ENCODE peak calls at places on chromosomes 12 and 14, in five cellular contexts. One of them, this sample, is unnamed. For H3K9me3, the result is how much of the 10 kb centered on the place peaks cover.

GRCh38 chr12:319116-319515 is 56.5 kb upstream of the SLC6A13 start:
- DNase-seq in pancreas: no peak
- DNase-seq in PC-3: no peak
- DNase-seq in psoas muscle: no peak
- DNase-seq in left ventricle myocardium inferior: no peak
- DNase-seq in this sample: no peak

GRCh38 chr14:67908061-67908767 is 88.6 kb downstream of the RAD51B start:
- DNase-seq in pancreas: no peak
- DNase-seq in PC-3: no peak
- DNase-seq in psoas muscle: no peak
- DNase-seq in left ventricle myocardium inferior: no peak
- DNase-seq in this sample: no peak

GRCh38 chr12:68373836-68374314 is 41.7 kb upstream of the MDM1 start:
- DNase-seq in pancreas: no peak
- DNase-seq in PC-3: no peak
- DNase-seq in psoas muscle: no peak
- DNase-seq in left ventricle myocardium inferior: no peak
- DNase-seq in this sample: no peak

GRCh38 chr12:125267114-125267513 is 201.9 kb downstream of the AACS start:
- DNase-seq in pancreas: no peak
- DNase-seq in PC-3: peak
- DNase-seq in psoas muscle: no peak
- DNase-seq in left ventricle myocardium inferior: no peak
- DNase-seq in this sample: no peak

GRCh38 chr14:76770521-76771431 is 9.5 kb downstream of the VASH1 start:
- DNase-seq in pancreas: no peak
- DNase-seq in PC-3: no peak
- DNase-seq in psoas muscle: no peak
- DNase-seq in left ventricle myocardium inferior: no peak
- DNase-seq in this sample: no peak

GRCh38 chr14:63209160-63209559 is 4.9 kb downstream of the RHOJ start:
- DNase-seq in pancreas: no peak
- DNase-seq in PC-3: no peak
- DNase-seq in psoas muscle: no peak
- DNase-seq in left ventricle myocardium inferior: no peak
- DNase-seq in this sample: no peak

GRCh38 chr14:32166029-32166428 is 35.8 kb upstream of the RNU6-7 start:
- DNase-seq in pancreas: no peak
- DNase-seq in PC-3: no peak
- DNase-seq in psoas muscle: no peak
- DNase-seq in left ventricle myocardium inferior: no peak
- DNase-seq in this sample: no peak

GRCh38 chr12:46219892-46220655 is 48.8 kb downstream of the SLC38A1 start:
- DNase-seq in pancreas: no peak
- DNase-seq in PC-3: peak
- DNase-seq in psoas muscle: no peak
- DNase-seq in left ventricle myocardium inferior: no peak
- DNase-seq in this sample: no peak

GRCh38 chr12:111180830-111181726 is 187.8 kb downstream of the PHETA1 start:
- DNase-seq in pancreas: peak
- DNase-seq in PC-3: no peak
- DNase-seq in psoas muscle: peak
- DNase-seq in left ventricle myocardium inferior: peak
- DNase-seq in this sample: no peak

GRCh38 chr14:69044965-69045555 is 66.0 kb upstream of the ACTN1 start:
- DNase-seq in pancreas: no peak
- DNase-seq in PC-3: no peak
- DNase-seq in psoas muscle: peak
- DNase-seq in left ventricle myocardium inferior: peak
- DNase-seq in this sample: no peak

GRCh38 chr14:66233571-66233970 is 252.6 kb upstream of the CCDC196 start:
- DNase-seq in pancreas: no peak
- DNase-seq in PC-3: no peak
- DNase-seq in psoas muscle: no peak
- DNase-seq in left ventricle myocardium inferior: no peak
- DNase-seq in this sample: peak

GRCh38 chr14:104091927-104092771 is 6.6 kb downstream of the ASPG start:
- DNase-seq in pancreas: no peak
- DNase-seq in PC-3: no peak
- DNase-seq in psoas muscle: peak
- DNase-seq in left ventricle myocardium inferior: peak
- DNase-seq in this sample: no peak

GRCh38 chr12:10982244-10982643 is 4.5 kb downstream of the TAS2R50 start:
- DNase-seq in pancreas: no peak
- DNase-seq in PC-3: no peak
- DNase-seq in psoas muscle: no peak
- DNase-seq in left ventricle myocardium inferior: no peak
- DNase-seq in this sample: no peak

GRCh38 chr12:105018001-105018400 is 31.9 kb downstream of the NOPCHAP1 start:
- DNase-seq in pancreas: no peak
- DNase-seq in PC-3: no peak
- DNase-seq in psoas muscle: no peak
- DNase-seq in left ventricle myocardium inferior: no peak
- DNase-seq in this sample: no peak

GRCh38 chr14:37122288-37122687 is 50.1 kb downstream of the SLC25A21 start:
- DNase-seq in pancreas: no peak
- DNase-seq in PC-3: peak
- DNase-seq in psoas muscle: no peak
- DNase-seq in left ventricle myocardium inferior: no peak
- DNase-seq in this sample: peak

GRCh38 chr12:62435337-62436163 is 31.1 kb upstream of the MON2 start:
- DNase-seq in pancreas: peak
- DNase-seq in PC-3: peak
- DNase-seq in psoas muscle: peak
- DNase-seq in left ventricle myocardium inferior: peak
- DNase-seq in this sample: peak

GRCh38 chr14:102568115-102568614 is 24.3 kb upstream of the RCOR1 start:
- DNase-seq in pancreas: no peak
- DNase-seq in PC-3: peak
- DNase-seq in psoas muscle: no peak
- DNase-seq in left ventricle myocardium inferior: no peak
- DNase-seq in this sample: peak

GRCh38 chr14:74647834-74648361 is 35.9 kb upstream of the LTBP2 start:
- DNase-seq in pancreas: peak
- DNase-seq in PC-3: no peak
- DNase-seq in psoas muscle: no peak
- DNase-seq in left ventricle myocardium inferior: no peak
- DNase-seq in this sample: no peak

GRCh38 chr12:93031028-93031427 is 101.9 kb upstream of the EEA1 start:
- DNase-seq in pancreas: no peak
- DNase-seq in PC-3: no peak
- DNase-seq in psoas muscle: no peak
- DNase-seq in left ventricle myocardium inferior: no peak
- DNase-seq in this sample: no peak

GRCh38 chr14:92646952-92647461 is 101.4 kb downstream of the LGMN start:
- DNase-seq in pancreas: no peak
- DNase-seq in PC-3: peak
- DNase-seq in psoas muscle: no peak
- DNase-seq in left ventricle myocardium inferior: no peak
- DNase-seq in this sample: peak

GRCh38 chr14:52131640-52132320 is 62.9 kb upstream of the NID2 start:
- DNase-seq in pancreas: peak
- DNase-seq in PC-3: peak
- DNase-seq in psoas muscle: peak
- DNase-seq in left ventricle myocardium inferior: peak
- DNase-seq in this sample: peak

DNA sequence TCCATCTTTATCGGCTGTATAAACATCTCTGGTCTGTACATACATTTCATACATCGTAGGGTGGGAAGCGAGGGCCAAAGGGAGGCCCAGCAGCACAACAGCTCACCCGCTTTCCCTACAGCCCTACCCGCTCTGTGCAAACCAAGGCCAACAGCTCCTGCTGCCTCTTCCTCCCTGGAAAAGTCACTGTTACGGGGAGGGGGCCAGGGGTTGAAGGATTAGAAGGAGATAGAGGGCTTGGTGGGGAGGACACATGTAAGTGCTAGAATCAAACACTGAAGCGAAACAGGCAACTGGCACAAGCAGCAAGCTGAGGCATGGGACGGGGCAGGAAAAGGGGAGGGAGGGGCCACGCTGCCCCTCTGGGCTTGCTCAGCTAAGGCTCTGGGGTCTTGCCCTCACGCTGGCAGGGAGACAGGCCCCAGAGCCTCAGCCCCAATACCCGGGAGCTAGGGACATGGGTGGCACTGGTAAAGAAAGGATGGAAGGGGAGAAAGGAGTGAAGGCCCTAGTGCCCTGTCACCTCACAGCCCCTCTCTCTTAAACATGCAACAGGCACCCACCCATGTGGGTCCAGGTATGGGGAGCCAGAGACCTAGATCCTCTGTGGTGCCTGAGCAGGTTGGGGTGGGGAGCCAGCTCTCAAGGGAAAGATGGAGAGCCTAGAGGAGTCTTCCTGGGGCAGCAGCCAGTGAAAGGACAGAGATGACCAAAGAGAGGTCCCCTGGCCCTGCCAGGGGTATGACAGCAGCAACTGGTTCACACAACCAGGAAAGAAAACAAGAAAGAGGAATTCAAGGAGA is 14.4 kb downstream of the SPRYD3 start:
- DNase-seq in pancreas: peak
- DNase-seq in PC-3: no peak
- DNase-seq in psoas muscle: peak
- DNase-seq in left ventricle myocardium inferior: no peak
- DNase-seq in this sample: peak
- TF ChIP-seq CTCF in pancreas: no peak
- TF ChIP-seq CTCF in PC-3: no peak
- TF ChIP-seq CTCF in psoas muscle: no peak
- TF ChIP-seq CTCF in left ventricle myocardium inferior: no peak
- TF ChIP-seq CTCF in this sample: no peak

DNA sequence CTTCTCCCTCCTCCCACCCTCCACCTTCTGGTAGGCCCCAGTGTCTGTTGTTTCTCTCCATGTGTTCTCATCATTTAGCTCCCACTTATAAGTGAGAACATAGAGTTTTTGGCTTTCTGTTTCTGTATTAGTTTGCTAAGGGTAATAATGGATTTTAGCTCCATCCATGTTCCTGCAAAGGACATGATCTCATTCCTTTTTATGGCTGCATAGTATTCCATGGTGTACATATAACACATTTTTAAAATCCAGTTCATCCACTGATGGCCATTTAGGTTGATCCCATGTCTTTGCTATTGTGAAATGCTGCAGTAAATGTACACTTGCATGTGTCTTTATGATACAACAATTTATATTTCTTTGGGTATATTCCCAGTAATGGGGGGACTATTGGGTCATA is 96.1 kb downstream of the CCDC91 start:
- DNase-seq in pancreas: no peak
- DNase-seq in PC-3: no peak
- DNase-seq in psoas muscle: no peak
- DNase-seq in left ventricle myocardium inferior: no peak
- DNase-seq in this sample: no peak
- H3K9me3 ChIP-seq in pancreas: under half
- H3K9me3 ChIP-seq in PC-3: under half
- H3K9me3 ChIP-seq in psoas muscle: under half
- H3K9me3 ChIP-seq in left ventricle myocardium inferior: half or more
- H3K9me3 ChIP-seq in this sample: under half

GRCh38 chr12:114691810-114692557 is 8.0 kb upstream of the TBX3 start:
- DNase-seq in pancreas: no peak
- DNase-seq in PC-3: peak
- DNase-seq in psoas muscle: no peak
- DNase-seq in left ventricle myocardium inferior: no peak
- DNase-seq in this sample: no peak

GRCh38 chr12:114689075-114689994 is 5.4 kb upstream of the TBX3 start:
- DNase-seq in pancreas: no peak
- DNase-seq in PC-3: no peak
- DNase-seq in psoas muscle: no peak
- DNase-seq in left ventricle myocardium inferior: no peak
- DNase-seq in this sample: no peak

GRCh38 chr12:114690267-114691135 is 6.5 kb upstream of the TBX3 start:
- DNase-seq in pancreas: no peak
- DNase-seq in PC-3: no peak
- DNase-seq in psoas muscle: no peak
- DNase-seq in left ventricle myocardium inferior: no peak
- DNase-seq in this sample: no peak

GRCh38 chr12:114692558-114693531 is 8.9 kb upstream of the TBX3 start:
- DNase-seq in pancreas: no peak
- DNase-seq in PC-3: peak
- DNase-seq in psoas muscle: no peak
- DNase-seq in left ventricle myocardium inferior: no peak
- DNase-seq in this sample: no peak

DNA sequence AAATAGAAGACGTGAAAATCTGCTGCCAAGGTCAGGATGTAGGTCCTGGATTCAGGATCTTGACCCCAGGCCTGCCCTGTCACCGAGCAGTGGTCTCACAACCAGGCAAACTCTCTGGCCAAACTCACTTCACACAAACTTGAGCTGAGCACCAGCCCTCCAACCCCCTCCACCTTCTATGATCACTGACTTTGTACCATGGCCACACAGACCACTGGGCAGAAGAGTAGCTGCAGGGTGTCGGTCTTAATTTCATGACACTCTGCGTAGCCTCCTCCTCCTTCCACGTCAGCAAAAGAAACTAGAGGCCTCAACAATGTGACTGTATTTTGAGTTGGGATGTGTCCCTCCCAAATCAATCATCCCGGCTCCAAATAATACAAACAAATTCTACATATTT is 7.2 kb upstream of the TBX3 start:
- DNase-seq in pancreas: no peak
- DNase-seq in PC-3: no peak
- DNase-seq in psoas muscle: no peak
- DNase-seq in left ventricle myocardium inferior: no peak
- DNase-seq in this sample: no peak
- H3K4me3 ChIP-seq in pancreas: no peak
- H3K4me3 ChIP-seq in PC-3: peak
- H3K4me3 ChIP-seq in psoas muscle: no peak
- H3K4me3 ChIP-seq in left ventricle myocardium inferior: no peak
- H3K4me3 ChIP-seq in this sample: no peak

GRCh38 chr14:61380984-61381383 is 59.6 kb downstream of the PRKCH start:
- DNase-seq in pancreas: no peak
- DNase-seq in PC-3: peak
- DNase-seq in psoas muscle: no peak
- DNase-seq in left ventricle myocardium inferior: no peak
- DNase-seq in this sample: peak
- TF ChIP-seq CTCF in pancreas: no peak
- TF ChIP-seq CTCF in PC-3: peak
- TF ChIP-seq CTCF in psoas muscle: no peak
- TF ChIP-seq CTCF in left ventricle myocardium inferior: no peak
- TF ChIP-seq CTCF in this sample: peak

DNA sequence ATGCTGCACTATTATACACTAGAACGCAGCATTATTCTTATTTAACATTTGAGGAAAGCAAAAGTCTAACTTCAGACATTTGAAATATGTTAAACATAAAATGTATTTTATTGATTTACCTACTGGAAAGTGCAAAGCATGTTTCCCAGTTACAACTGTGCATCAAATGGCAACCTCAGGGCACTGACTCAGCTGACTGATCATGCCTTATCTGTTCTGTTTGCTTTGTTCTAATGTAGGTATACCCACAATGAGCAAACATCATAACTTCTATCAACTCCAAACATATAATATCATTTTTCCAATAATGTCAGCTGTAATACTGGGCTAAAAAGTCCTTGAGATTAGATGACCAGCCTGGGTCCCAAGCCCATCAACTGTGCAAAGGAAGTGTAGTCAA is 431.0 kb downstream of the FOXG1 start:
- DNase-seq in pancreas: no peak
- DNase-seq in PC-3: peak
- DNase-seq in psoas muscle: no peak
- DNase-seq in left ventricle myocardium inferior: no peak
- DNase-seq in this sample: no peak
- H3K9me3 ChIP-seq in pancreas: under half
- H3K9me3 ChIP-seq in PC-3: under half
- H3K9me3 ChIP-seq in psoas muscle: under half
- H3K9me3 ChIP-seq in left ventricle myocardium inferior: under half
- H3K9me3 ChIP-seq in this sample: under half